ENCODE peak calls at places on chromosomes 3 and 15, in four cellular contexts. F is NCI-H748 treated with DMSO at 0.1 percent for 48 hours, J is SW 1271, K is fibroblast of the aortic adventitia. M is an unnamed sample.

GRCh38 chr3:20905210-20905805 is 719.3 kb upstream of the SGO1 start:
- DNase-seq in F (no peak), J (no peak), K (no peak), M (no peak)

GRCh38 chr3:188367741-188368140 is 213.8 kb downstream of the LPP start:
- DNase-seq in F (no peak), J (no peak), K (peak; percentile 35), M (no peak)

GRCh38 chr15:69469467-69470191 is 17.0 kb downstream of the RPLP1 start:
- DNase-seq in F (no peak), J (no peak), K (no peak), M (no peak)

GRCh38 chr3:21390136-21390535 is 360.9 kb downstream of the ZNF385D start:
- DNase-seq in F (no peak), J (no peak), K (peak; percentile 96), M (no peak)

GRCh38 chr3:172225215-172225707 is 185.9 kb downstream of the FNDC3B start:
- DNase-seq in F (no peak), J (no peak), K (no peak), M (no peak)

GRCh38 chr15:26722621-26723160 is 50.2 kb downstream of the GABRB3 start:
- DNase-seq in F (no peak), J (no peak), K (no peak), M (no peak)

GRCh38 chr3:165339753-165340152 is 143.6 kb upstream of the SLITRK3 start:
- DNase-seq in F (peak; percentile 1), J (no peak), K (peak; percentile 57), M (no peak)

GRCh38 chr3:52519445-52520140 is 14.1 kb downstream of the NT5DC2 start:
- DNase-seq in F (no peak), J (no peak), K (no peak), M (no peak)

GRCh38 chr15:77546050-77546501 is 86.6 kb downstream of the LINGO1 start:
- DNase-seq in F (no peak), J (peak; percentile 24), K (peak; percentile 90), M (peak; percentile 16)

GRCh38 chr15:62453979-62454378 is 288.9 kb upstream of the C2CD4B start:
- DNase-seq in F (no peak), J (no peak), K (peak; percentile 66), M (no peak)

GRCh38 chr3:108862865-108863798 is 40.5 kb downstream of the TRAT1 start:
- DNase-seq in F (no peak), J (peak; percentile 8), K (peak; percentile 69), M (no peak)

GRCh38 chr3:127457094-127457475 is 133.4 kb downstream of the TPRA1 start:
- DNase-seq in F (no peak), J (no peak), K (peak; percentile 28), M (no peak)

GRCh38 chr15:89419370-89419984 is 76.9 kb downstream of the RHCG start:
- DNase-seq in F (no peak), J (no peak), K (peak; percentile 36), M (no peak)

GRCh38 chr3:43852066-43852465 is 161.3 kb downstream of the ABHD5 start:
- DNase-seq in F (no peak), J (no peak), K (peak; percentile 45), M (no peak)

GRCh38 chr15:101254157-101255065 is 2.6 kb upstream of the CHSY1 start:
- DNase-seq in F (no peak), J (no peak), K (no peak), M (no peak)

GRCh38 chr3:38601971-38602550 is 47.4 kb downstream of the SCN5A start:
- DNase-seq in F (no peak), J (no peak), K (no peak), M (no peak)

GRCh38 chr3:47342156-47342555 is 38.7 kb upstream of the PTPN23 start:
- DNase-seq in F (no peak), J (no peak), K (no peak), M (no peak)

GRCh38 chr3:33644598-33644997 is 73.5 kb downstream of the CLASP2 start:
- DNase-seq in F (no peak), J (no peak), K (no peak), M (no peak)

GRCh38 chr15:34055868-34056595 is 17.0 kb upstream of the AVEN start:
- DNase-seq in F (no peak), J (no peak), K (peak; percentile 97), M (peak; percentile 73)

GRCh38 chr3:152657002-152657400 is 177.9 kb upstream of the P2RY1 start:
- DNase-seq in F (no peak), J (no peak), K (no peak), M (no peak)

GRCh38 chr3:195094211-195094921 is 176.6 kb downstream of the XXYLT1 start:
- DNase-seq in F (no peak), J (no peak), K (no peak), M (no peak)

GRCh38 chr3:158330820-158331219 is 220.9 kb downstream of the RSRC1 start:
- DNase-seq in F (no peak), J (no peak), K (peak; percentile 5), M (no peak)

GRCh38 chr3:105228696-105229095 is 138.0 kb upstream of the ALCAM start:
- DNase-seq in F (no peak), J (no peak), K (no peak), M (no peak)

GRCh38 chr3:63993653-63994079 is 29.6 kb downstream of the PSMD6 start:
- DNase-seq in F (peak; percentile 12), J (no peak), K (peak; percentile 83), M (peak; percentile 25)

GRCh38 chr15:79394231-79394630 is 37.9 kb upstream of the MINAR1 start:
- DNase-seq in F (no peak), J (no peak), K (peak; percentile 77), M (no peak)

GRCh38 chr15:41024141-41024540 is 70.9 kb downstream of the CHAC1 start:
- DNase-seq in F (no peak), J (no peak), K (peak; percentile 90), M (no peak)

GRCh38 chr3:113535898-113536297 is 3.5 kb downstream of the SIDT1 start:
- DNase-seq in F (no peak), J (no peak), K (no peak), M (no peak)

GRCh38 chr15:91100561-91101355 is 701 bp downstream of the SV2B start:
- DNase-seq in F (peak; percentile 30), J (no peak), K (peak; percentile 31), M (no peak)

GRCh38 chr3:7630925-7631324 is 770.0 kb downstream of the GRM7 start:
- DNase-seq in F (no peak), J (no peak), K (peak; percentile 40), M (peak; percentile 12)

GRCh38 chr3:52153389-52154096 is 680 bp downstream of the POC1A start:
- DNase-seq in F (peak; percentile 11), J (no peak), K (peak; percentile 19), M (no peak)

GRCh38 chr15:67914537-67915373 is 74.9 kb upstream of the RNU6-1 start:
- DNase-seq in F (no peak), J (no peak), K (peak; percentile 73), M (no peak)

GRCh38 chr3:188656196-188656982 is 502.4 kb downstream of the LPP start:
- DNase-seq in F (no peak), J (no peak), K (peak; percentile 44), M (peak; percentile 10)

M was measured in glomerular endothelial cell.